ENCODE peak calls at places on chromosomes 6 and 20, in six cellular contexts. C, Q, M, R, S and V are unnamed samples.

GRCh38 chr6:44304282-44305199 is 8.6 kb downstream of the AARS2 start:
- DNase-seq in C (no peak), Q (peak), M (peak), R (peak), S (peak), V (peak)

GRCh38 chr20:4016349-4017050 is 1.1 kb upstream of the RNF24 start:
- DNase-seq in C (no peak), Q (no peak), M (no peak), R (no peak), S (no peak), V (no peak)

GRCh38 chr6:158737710-158738615 is 81.2 kb downstream of the EZR start:
- DNase-seq in C (no peak), Q (no peak), M (peak), R (peak), S (no peak), V (no peak)

GRCh38 chr20:42074944-42075343 is 456.8 kb upstream of the CHD6 start:
- DNase-seq in C (no peak), Q (no peak), M (no peak), R (no peak), S (no peak), V (no peak)

GRCh38 chr6:80254716-80255115 is 148.2 kb downstream of the BCKDHB start:
- DNase-seq in C (no peak), Q (no peak), M (no peak), R (no peak), S (no peak), V (peak)

GRCh38 chr20:57092112-57092899 is 174.1 kb downstream of the BMP7 start:
- DNase-seq in C (peak), Q (peak), M (peak), R (peak), S (peak), V (peak)

GRCh38 chr6:142417331-142417750 is 115.5 kb downstream of the ADGRG6 start:
- DNase-seq in C (no peak), Q (no peak), M (no peak), R (no peak), S (no peak), V (no peak)

GRCh38 chr6:35081426-35081851 is 59.7 kb downstream of the TCP11 start:
- DNase-seq in C (no peak), Q (no peak), M (no peak), R (peak), S (no peak), V (no peak)

GRCh38 chr20:59933849-59934585 is 580 bp upstream of the SYCP2 start:
- DNase-seq in C (no peak), Q (peak), M (peak), R (peak), S (peak), V (peak)

GRCh38 chr6:1181939-1182338 is 130.0 kb upstream of the FOXQ1 start:
- DNase-seq in C (no peak), Q (no peak), M (no peak), R (no peak), S (no peak), V (no peak)

GRCh38 chr20:38460040-38460623 is 12.5 kb upstream of the RALGAPB start:
- DNase-seq in C (no peak), Q (no peak), M (peak), R (peak), S (peak), V (peak)

GRCh38 chr6:25659633-25660368 is 7.8 kb downstream of the SCGN start:
- DNase-seq in C (no peak), Q (no peak), M (no peak), R (no peak), S (no peak), V (no peak)

GRCh38 chr6:8236956-8237355 is 134.6 kb upstream of the EEF1E1 start:
- DNase-seq in C (no peak), Q (no peak), M (no peak), R (no peak), S (no peak), V (no peak)

GRCh38 chr6:6960571-6961251 is 147.1 kb upstream of the RREB1 start:
- DNase-seq in C (no peak), Q (no peak), M (no peak), R (no peak), S (no peak), V (no peak)

GRCh38 chr6:139371421-139372253 is 2.8 kb downstream of the CITED2 start:
- DNase-seq in C (no peak), Q (no peak), M (no peak), R (peak), S (no peak), V (no peak)

GRCh38 chr20:44173116-44173515 is 13.9 kb downstream of the JPH2 start:
- DNase-seq in C (no peak), Q (no peak), M (no peak), R (no peak), S (no peak), V (no peak)

GRCh38 chr20:44173846-44174245 is 13.1 kb downstream of the JPH2 start:
- DNase-seq in C (no peak), Q (no peak), M (no peak), R (no peak), S (no peak), V (no peak)

GRCh38 chr20:44170796-44171410 is 16.1 kb downstream of the JPH2 start:
- DNase-seq in C (no peak), Q (no peak), M (no peak), R (no peak), S (no peak), V (no peak)

GRCh38 chr20:44171775-44172571 is 15.0 kb downstream of the JPH2 start:
- DNase-seq in C (no peak), Q (no peak), M (no peak), R (no peak), S (no peak), V (no peak)

GRCh38 chr20:44172572-44172950 is 14.4 kb downstream of the JPH2 start:
- DNase-seq in C (no peak), Q (no peak), M (no peak), R (no peak), S (no peak), V (no peak)
- TF ChIP-seq USF2 in C (no peak), Q (no peak), M (no peak), R (no peak), S (no peak), V (no peak)

DNA sequence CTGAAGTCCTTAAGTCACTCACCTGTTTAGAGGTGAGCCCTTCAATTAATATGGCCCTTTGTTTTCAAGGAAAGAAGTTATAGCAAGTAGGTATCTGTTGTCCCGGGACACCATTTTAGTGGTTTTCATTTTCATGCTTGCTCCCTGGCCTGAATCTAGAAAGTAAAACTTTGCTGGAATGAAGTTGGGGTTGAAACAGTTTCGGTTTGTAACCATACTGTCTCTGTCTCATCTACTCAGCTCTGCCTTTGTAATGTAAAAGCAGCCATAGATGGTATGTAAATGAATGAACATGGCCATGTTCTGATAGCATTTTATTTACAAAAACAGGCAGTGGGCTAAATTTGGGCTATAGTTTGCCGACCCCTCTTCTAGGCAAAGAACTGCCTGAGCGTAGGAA is 64.9 kb upstream of the GNRH2 start:
- DNase-seq in C (no peak), Q (no peak), M (no peak), R (no peak), S (no peak), V (no peak)
- TF ChIP-seq USF2 in C (no peak), Q (no peak), M (no peak), R (no peak), S (no peak), V (no peak)

GRCh38 chr6:56293756-56294155 is 46.4 kb upstream of the COL21A1 start:
- DNase-seq in C (no peak), Q (no peak), M (no peak), R (no peak), S (no peak), V (no peak)
- TF ChIP-seq USF2 in C (no peak), Q (no peak), M (no peak), R (no peak), S (no peak), V (no peak)

GRCh38 chr6:13427838-13428527 is 59.4 kb downstream of the GFOD1 start:
- DNase-seq in C (peak), Q (peak), M (no peak), R (no peak), S (no peak), V (peak)

GRCh38 chr6:13425270-13425905 is 62.0 kb downstream of the GFOD1 start:
- DNase-seq in C (no peak), Q (no peak), M (no peak), R (no peak), S (no peak), V (no peak)

GRCh38 chr6:13428528-13429405 is 58.6 kb downstream of the GFOD1 start:
- DNase-seq in C (peak), Q (peak), M (no peak), R (no peak), S (no peak), V (no peak)

GRCh38 chr6:13427346-13427745 is 60.1 kb downstream of the GFOD1 start:
- DNase-seq in C (peak), Q (no peak), M (no peak), R (no peak), S (no peak), V (no peak)

GRCh38 chr6:13425971-13426931 is 61.1 kb downstream of the GFOD1 start:
- DNase-seq in C (peak), Q (no peak), M (no peak), R (peak), S (no peak), V (no peak)
- TF ChIP-seq USF2 in C (no peak), Q (no peak), M (no peak), R (no peak), S (no peak), V (no peak)

DNA sequence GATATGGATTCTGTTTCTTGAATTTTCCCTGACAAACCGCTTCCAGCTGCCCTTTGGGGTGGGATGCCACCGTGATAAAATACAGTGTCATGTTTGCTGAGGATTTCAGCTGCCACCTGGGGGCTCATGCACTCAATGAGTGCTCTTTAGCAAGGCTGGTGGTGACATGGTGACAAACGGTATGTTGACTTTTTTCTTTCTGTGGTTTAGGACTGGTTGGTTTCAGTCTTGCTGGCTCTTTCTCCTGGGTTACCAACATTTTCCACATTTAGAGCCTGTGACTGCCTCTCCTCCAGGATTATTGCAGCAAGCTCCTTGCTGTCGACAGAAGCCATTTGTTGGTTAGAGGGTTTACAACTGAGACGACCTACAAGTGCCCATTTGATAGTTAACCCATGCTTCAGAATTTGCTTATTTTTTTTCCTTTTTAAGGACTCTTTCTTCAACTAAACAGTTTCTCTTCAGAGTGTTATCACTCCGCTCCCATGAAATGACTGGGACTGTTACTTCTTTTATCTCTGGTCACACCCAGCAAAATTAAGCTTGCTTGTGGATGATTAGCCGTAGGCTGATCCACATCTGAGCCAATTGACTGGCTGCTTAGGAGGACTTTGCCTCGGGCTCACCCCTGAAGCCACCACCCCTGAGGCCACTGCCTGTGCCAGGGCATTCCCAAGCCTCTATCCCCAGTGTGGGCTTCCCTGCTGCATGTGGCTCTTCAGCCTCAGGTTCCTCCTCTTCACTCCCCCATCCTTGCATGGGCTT is 48.4 kb upstream of the CDYL start:
- DNase-seq in C (no peak), Q (no peak), M (peak), R (no peak), S (no peak), V (peak)
- TF ChIP-seq USF2 in C (no peak), Q (no peak), M (no peak), R (no peak), S (no peak), V (no peak)